ENCODE peak calls at places on chromosomes 6 and 20, in eight cellular contexts. O, K, L, N, Z, I, W and D are unnamed samples.
A peak's percentile ranks its signal among the peaks of the same experiment; 100 is the strongest.

GRCh38 chr6:109239918-109240321 is 142.3 kb downstream of the CD164 start:
- DNase-seq in W (no peak), N (no peak), O (no peak), Z (no peak), L (no peak), I (no peak), K (no peak), D (no peak)

GRCh38 chr6:150191809-150192208 is 49.0 kb downstream of the PPP1R14C start:
- DNase-seq in I (no peak), O (no peak), Z (no peak), N (no peak), K (no peak), L (no peak), W (no peak), D (no peak)

GRCh38 chr6:69370763-69371162 is 426.0 kb downstream of the LMBRD1 start:
- DNase-seq in N (no peak), W (no peak), Z (no peak), K (no peak), O (peak; percentile 43), L (no peak), I (no peak), D (no peak)

GRCh38 chr6:27188206-27188884 is 59.2 kb upstream of the PRSS16 start:
- DNase-seq in K (peak; percentile 77), Z (peak; percentile 40), W (peak; percentile 18), L (peak; percentile 81), O (no peak), N (no peak), I (peak; percentile 52), D (peak; percentile 61)

GRCh38 chr20:36093025-36093803 is 61.3 kb upstream of the EPB41L1 start:
- DNase-seq in Z (no peak), N (peak; percentile 63), L (peak; percentile 79), O (peak; percentile 68), K (peak; percentile 18), I (peak; percentile 30), W (peak; percentile 15), D (peak; percentile 47)

GRCh38 chr6:21033095-21033494 is 498.8 kb downstream of the CDKAL1 start:
- DNase-seq in L (no peak), I (no peak), N (no peak), Z (no peak), K (no peak), W (no peak), O (no peak), D (no peak)

GRCh38 chr20:63718996-63719395 is 11.2 kb downstream of the ZGPAT start:
- DNase-seq in N (no peak), O (no peak), I (no peak), K (no peak), Z (no peak), L (no peak), W (no peak), D (no peak)

GRCh38 chr6:11094411-11094851 is 797 bp downstream of the SMIM13 start:
- DNase-seq in L (peak; percentile 88), O (peak; percentile 33), W (peak; percentile 14), N (peak; percentile 72), I (no peak), K (peak; percentile 38), Z (peak; percentile 21), D (peak; percentile 67)

GRCh38 chr6:24855389-24856245 is 56.9 kb upstream of the ARMH2 start:
- DNase-seq in I (no peak), K (peak; percentile 81), N (no peak), W (peak; percentile 52), L (peak; percentile 85), O (peak; percentile 67), Z (peak; percentile 59), D (peak; percentile 75)

GRCh38 chr20:10119336-10119735 is 84.5 kb downstream of the ANKEF1 start:
- DNase-seq in K (no peak), W (no peak), L (no peak), O (no peak), I (no peak), Z (no peak), N (no peak), D (no peak)

GRCh38 chr6:43799671-43800623 is 29.9 kb downstream of the VEGFA start:
- DNase-seq in L (peak; percentile 54), Z (no peak), O (peak; percentile 61), K (no peak), W (no peak), N (no peak), I (no peak), D (peak; percentile 78)

GRCh38 chr20:39358052-39358451 is 395.9 kb downstream of the DHX35 start:
- DNase-seq in W (no peak), I (no peak), L (no peak), N (no peak), Z (no peak), K (no peak), O (no peak), D (peak; percentile 45)

GRCh38 chr20:40535816-40536215 is 153.2 kb downstream of the MAFB start:
- DNase-seq in L (no peak), I (no peak), W (no peak), N (no peak), O (no peak), K (no peak), Z (no peak), D (no peak)

GRCh38 chr20:20327756-20328155 is 40.1 kb upstream of the INSM1 start:
- DNase-seq in I (no peak), K (no peak), L (no peak), O (no peak), Z (no peak), W (no peak), N (no peak), D (no peak)

GRCh38 chr6:81762132-81762531 is 9.7 kb upstream of the TENT5A start:
- DNase-seq in W (no peak), K (peak; percentile 35), O (no peak), I (no peak), N (no peak), Z (no peak), L (no peak), D (no peak)

GRCh38 chr6:140979642-140980091 is 1153.1 kb upstream of the GJE1 start:
- DNase-seq in I (no peak), W (no peak), L (no peak), N (no peak), O (no peak), K (peak; percentile 80), Z (no peak), D (peak; percentile 29)

GRCh38 chr20:22428051-22428450 is 156.3 kb downstream of the FOXA2 start:
- DNase-seq in I (no peak), Z (no peak), K (no peak), N (no peak), W (no peak), O (no peak), L (no peak), D (no peak)

GRCh38 chr6:13273202-13273930 is 55.0 kb downstream of the TBC1D7 start:
- DNase-seq in I (no peak), W (no peak), Z (no peak), L (no peak), N (no peak), K (no peak), O (peak; percentile 28), D (no peak)

GRCh38 chr20:63101781-63102719 is 95.3 kb upstream of the BHLHE23 start:
- DNase-seq in Z (no peak), N (peak; percentile 57), W (peak; percentile 39), O (peak; percentile 39), L (peak; percentile 85), K (peak; percentile 53), I (peak; percentile 47), D (peak; percentile 29)

GRCh38 chr20:24469116-24470030 is at the start of gene SYNDIG1:
- DNase-seq in L (no peak), K (no peak), O (peak; percentile 70), W (no peak), N (no peak), Z (peak; percentile 25), I (no peak), D (no peak)

GRCh38 chr20:58431134-58431533 is 42.1 kb downstream of the VAPB start:
- DNase-seq in K (peak; percentile 14), N (no peak), I (no peak), O (no peak), L (no peak), W (no peak), Z (no peak), D (no peak)

GRCh38 chr6:125190667-125191066 is 37.1 kb downstream of the TPD52L1 start:
- DNase-seq in K (no peak), L (no peak), I (no peak), W (no peak), N (no peak), Z (no peak), O (no peak), D (no peak)